ENCODE peak calls at places on chromosomes 1 and 21, in six cellular contexts. One of them, this sample, is unnamed.

GRCh38 chr1:211327341-211327921 is 798 bp downstream of the TRAF5 start:
- DNase-seq in H1: no peak
- DNase-seq in HepG2: no peak
- DNase-seq in GM12892: no peak
- DNase-seq in GM12878: no peak
- DNase-seq in K562: no peak
- DNase-seq in this sample: no peak

GRCh38 chr1:44531785-44532566 is 126.9 kb downstream of the RNF220 start:
- DNase-seq in K562: peak
- DNase-seq in GM12878: peak
- DNase-seq in GM12892: no peak
- DNase-seq in H1: no peak
- DNase-seq in HepG2: peak
- DNase-seq in this sample: no peak

GRCh38 chr1:48048064-48048463 is 50.9 kb upstream of the TRABD2B start:
- DNase-seq in H1: no peak
- DNase-seq in K562: no peak
- DNase-seq in HepG2: no peak
- DNase-seq in GM12892: no peak
- DNase-seq in GM12878: no peak
- DNase-seq in this sample: no peak

GRCh38 chr1:2388004-2388913 is 3.1 kb downstream of the MORN1 start:
- DNase-seq in GM12878: no peak
- DNase-seq in HepG2: no peak
- DNase-seq in H1: no peak
- DNase-seq in GM12892: no peak
- DNase-seq in K562: no peak
- DNase-seq in this sample: no peak

GRCh38 chr21:44914176-44914874 is 6.4 kb downstream of the ITGB2 start:
- DNase-seq in K562: no peak
- DNase-seq in GM12892: peak
- DNase-seq in H1: no peak
- DNase-seq in GM12878: no peak
- DNase-seq in HepG2: peak
- DNase-seq in this sample: no peak

GRCh38 chr1:113292660-113293626 is 97.4 kb upstream of the MAGI3 start:
- DNase-seq in H1: no peak
- DNase-seq in HepG2: peak
- DNase-seq in K562: no peak
- DNase-seq in GM12892: no peak
- DNase-seq in GM12878: no peak
- DNase-seq in this sample: no peak

GRCh38 chr1:59687081-59687480 is 127.7 kb upstream of the HOOK1 start:
- DNase-seq in GM12892: no peak
- DNase-seq in GM12878: no peak
- DNase-seq in HepG2: no peak
- DNase-seq in H1: no peak
- DNase-seq in K562: no peak
- DNase-seq in this sample: no peak

GRCh38 chr1:61853545-61853944 is 111.3 kb downstream of the PATJ start:
- DNase-seq in H1: no peak
- DNase-seq in HepG2: no peak
- DNase-seq in K562: no peak
- DNase-seq in GM12878: no peak
- DNase-seq in GM12892: no peak
- DNase-seq in this sample: no peak

GRCh38 chr1:216523043-216523442 is 99.8 kb upstream of the USH2A start:
- DNase-seq in H1: no peak
- DNase-seq in GM12892: no peak
- DNase-seq in K562: no peak
- DNase-seq in HepG2: no peak
- DNase-seq in GM12878: no peak
- DNase-seq in this sample: no peak

GRCh38 chr21:36175771-36176565 is 19.3 kb downstream of the DOP1B start:
- DNase-seq in GM12892: no peak
- DNase-seq in H1: no peak
- DNase-seq in K562: no peak
- DNase-seq in GM12878: no peak
- DNase-seq in HepG2: no peak
- DNase-seq in this sample: no peak

GRCh38 chr1:246782120-246782900 is 58.1 kb downstream of the SCCPDH start:
- DNase-seq in GM12892: no peak
- DNase-seq in K562: no peak
- DNase-seq in H1: no peak
- DNase-seq in HepG2: peak
- DNase-seq in GM12878: peak
- DNase-seq in this sample: no peak

GRCh38 chr1:202807926-202808757 is at the start of gene KDM5B:
- DNase-seq in K562: peak
- DNase-seq in H1: peak
- DNase-seq in HepG2: peak
- DNase-seq in GM12878: no peak
- DNase-seq in GM12892: peak
- DNase-seq in this sample: peak

GRCh38 chr1:224650329-224650728 is 34.2 kb downstream of the CNIH3 start:
- DNase-seq in GM12878: no peak
- DNase-seq in K562: no peak
- DNase-seq in HepG2: no peak
- DNase-seq in GM12892: no peak
- DNase-seq in H1: no peak
- DNase-seq in this sample: no peak

GRCh38 chr1:242468749-242469148 is 55.7 kb downstream of the PLD5 start:
- DNase-seq in H1: no peak
- DNase-seq in GM12892: no peak
- DNase-seq in GM12878: no peak
- DNase-seq in K562: no peak
- DNase-seq in HepG2: peak
- DNase-seq in this sample: no peak

GRCh38 chr1:43382027-43382771 is 7.4 kb downstream of the MED8 start:
- DNase-seq in K562: no peak
- DNase-seq in GM12878: no peak
- DNase-seq in H1: no peak
- DNase-seq in GM12892: no peak
- DNase-seq in HepG2: no peak
- DNase-seq in this sample: no peak

GRCh38 chr1:107670397-107670796 is 294.6 kb downstream of the VAV3 start:
- DNase-seq in HepG2: no peak
- DNase-seq in GM12892: no peak
- DNase-seq in K562: no peak
- DNase-seq in H1: no peak
- DNase-seq in GM12878: no peak
- DNase-seq in this sample: no peak

GRCh38 chr1:97340951-97341350 is 579.9 kb downstream of the DPYD start:
- DNase-seq in K562: no peak
- DNase-seq in H1: no peak
- DNase-seq in HepG2: no peak
- DNase-seq in GM12878: no peak
- DNase-seq in GM12892: no peak
- DNase-seq in this sample: no peak

GRCh38 chr1:60984066-60984799 is 98.1 kb upstream of the NFIA start:
- DNase-seq in GM12878: no peak
- DNase-seq in H1: no peak
- DNase-seq in HepG2: no peak
- DNase-seq in K562: no peak
- DNase-seq in GM12892: no peak
- DNase-seq in this sample: no peak

GRCh38 chr1:150596095-150596892 is 16.9 kb upstream of the MCL1 start:
- DNase-seq in GM12892: no peak
- DNase-seq in H1: no peak
- DNase-seq in HepG2: no peak
- DNase-seq in GM12878: no peak
- DNase-seq in K562: no peak
- DNase-seq in this sample: no peak

GRCh38 chr1:203702130-203702577 is 62.8 kb upstream of the LAX1 start:
- DNase-seq in HepG2: peak
- DNase-seq in GM12892: peak
- DNase-seq in GM12878: peak
- DNase-seq in K562: peak
- DNase-seq in H1: peak
- DNase-seq in this sample: peak

GRCh38 chr1:206608108-206608698 is 4.1 kb downstream of the EIF2D start:
- DNase-seq in GM12892: no peak
- DNase-seq in H1: peak
- DNase-seq in K562: peak
- DNase-seq in GM12878: no peak
- DNase-seq in HepG2: peak
- DNase-seq in this sample: no peak

GRCh38 chr1:228862542-228863505 is 127.5 kb downstream of the RHOU start:
- DNase-seq in HepG2: no peak
- DNase-seq in H1: no peak
- DNase-seq in GM12878: no peak
- DNase-seq in K562: no peak
- DNase-seq in GM12892: no peak
- DNase-seq in this sample: no peak

GRCh38 chr1:2306151-2306978 is 78.2 kb downstream of the SKI start:
- DNase-seq in HepG2: no peak
- DNase-seq in GM12878: no peak
- DNase-seq in GM12892: no peak
- DNase-seq in H1: no peak
- DNase-seq in K562: no peak
- DNase-seq in this sample: no peak

GRCh38 chr1:18820791-18821641 is 38.4 kb downstream of the TAS1R2 start:
- DNase-seq in GM12878: no peak
- DNase-seq in H1: peak
- DNase-seq in GM12892: peak
- DNase-seq in K562: peak
- DNase-seq in HepG2: peak
- DNase-seq in this sample: peak

GRCh38 chr21:44647222-44647552 is 973 bp downstream of the KRTAP10-11 start:
- DNase-seq in GM12892: no peak
- DNase-seq in K562: no peak
- DNase-seq in GM12878: no peak
- DNase-seq in H1: no peak
- DNase-seq in HepG2: no peak
- DNase-seq in this sample: no peak

GRCh38 chr1:203180611-203181330 is 5.1 kb upstream of the MYBPH start:
- DNase-seq in HepG2: no peak
- DNase-seq in GM12878: no peak
- DNase-seq in K562: no peak
- DNase-seq in H1: no peak
- DNase-seq in GM12892: no peak
- DNase-seq in this sample: no peak

GRCh38 chr1:21651214-21652042 is 17.7 kb downstream of the RAP1GAP start:
- DNase-seq in K562: peak
- DNase-seq in GM12878: no peak
- DNase-seq in HepG2: no peak
- DNase-seq in H1: no peak
- DNase-seq in GM12892: no peak
- DNase-seq in this sample: no peak

GRCh38 chr1:162629651-162630050 is 2.6 kb upstream of the DDR2 start:
- DNase-seq in K562: no peak
- DNase-seq in HepG2: no peak
- DNase-seq in H1: no peak
- DNase-seq in GM12878: no peak
- DNase-seq in GM12892: no peak
- DNase-seq in this sample: no peak

DNA sequence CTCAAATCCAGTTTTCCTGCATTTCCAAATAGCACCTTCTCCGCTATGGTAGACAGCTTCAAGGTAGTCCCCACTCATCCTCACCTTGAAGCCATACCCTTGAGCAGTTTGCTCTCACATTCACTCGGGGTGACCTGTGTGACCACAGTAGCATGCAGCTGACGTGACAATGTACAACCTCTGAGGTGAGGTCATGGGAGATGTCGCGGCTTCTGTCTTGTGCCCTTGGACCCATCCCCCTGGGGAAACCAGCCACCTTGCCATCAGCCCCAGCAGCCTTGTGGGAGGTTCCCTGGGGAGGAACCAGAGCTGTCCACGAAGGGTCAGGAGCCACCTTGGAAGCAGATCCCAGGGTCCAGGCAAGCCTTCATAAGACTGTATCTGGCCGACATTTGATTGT is 38.3 kb upstream of the DUSP10 start:
- DNase-seq in GM12878: no peak
- DNase-seq in K562: no peak
- DNase-seq in HepG2: no peak
- DNase-seq in GM12892: no peak
- DNase-seq in H1: no peak
- DNase-seq in this sample: no peak
- TF ChIP-seq POLR2AphosphoS5 in GM12878: no peak
- TF ChIP-seq POLR2AphosphoS5 in K562: no peak
- TF ChIP-seq POLR2AphosphoS5 in HepG2: no peak
- TF ChIP-seq POLR2AphosphoS5 in GM12892: no peak
- TF ChIP-seq POLR2AphosphoS5 in H1: no peak
- TF ChIP-seq POLR2AphosphoS5 in this sample: no peak

GRCh38 chr1:20446796-20447195 is 39.2 kb downstream of the CAMK2N1 start:
- DNase-seq in K562: no peak
- DNase-seq in GM12878: no peak
- DNase-seq in GM12892: no peak
- DNase-seq in HepG2: no peak
- DNase-seq in H1: no peak
- DNase-seq in this sample: no peak
- TF ChIP-seq TAF1 in K562: no peak
- TF ChIP-seq TAF1 in GM12878: no peak
- TF ChIP-seq TAF1 in GM12892: no peak
- TF ChIP-seq TAF1 in HepG2: no peak
- TF ChIP-seq TAF1 in H1: no peak
- TF ChIP-seq TAF1 in this sample: no peak

GRCh38 chr1:233518344-233518743 is 95.6 kb upstream of the KCNK1 start:
- DNase-seq in GM12878: no peak
- DNase-seq in H1: peak
- DNase-seq in K562: peak
- DNase-seq in HepG2: no peak
- DNase-seq in GM12892: no peak
- DNase-seq in this sample: no peak
- TF ChIP-seq POLR2A in GM12878: no peak
- TF ChIP-seq POLR2A in H1: no peak
- TF ChIP-seq POLR2A in K562: no peak
- TF ChIP-seq POLR2A in HepG2: no peak
- TF ChIP-seq POLR2A in GM12892: no peak
- TF ChIP-seq POLR2A in this sample: no peak

GRCh38 chr1:109846148-109846547 is 64.5 kb upstream of the CSF1 start:
- DNase-seq in HepG2: no peak
- DNase-seq in K562: no peak
- DNase-seq in GM12892: no peak
- DNase-seq in GM12878: no peak
- DNase-seq in H1: peak
- DNase-seq in this sample: no peak
- TF ChIP-seq POLR2AphosphoS5 in HepG2: no peak
- TF ChIP-seq POLR2AphosphoS5 in K562: no peak
- TF ChIP-seq POLR2AphosphoS5 in GM12892: no peak
- TF ChIP-seq POLR2AphosphoS5 in GM12878: no peak
- TF ChIP-seq POLR2AphosphoS5 in H1: no peak
- TF ChIP-seq POLR2AphosphoS5 in this sample: no peak

GRCh38 chr21:16074950-16075489 is 345.2 kb downstream of the USP25 start:
- DNase-seq in K562: no peak
- DNase-seq in HepG2: no peak
- DNase-seq in H1: no peak
- DNase-seq in GM12878: no peak
- DNase-seq in GM12892: no peak
- DNase-seq in this sample: no peak
- TF ChIP-seq TAF1 in K562: no peak
- TF ChIP-seq TAF1 in HepG2: no peak
- TF ChIP-seq TAF1 in H1: no peak
- TF ChIP-seq TAF1 in GM12878: no peak
- TF ChIP-seq TAF1 in GM12892: no peak
- TF ChIP-seq TAF1 in this sample: no peak

This sample was measured in GM12891.